ENCODE peak calls at places on chromosome 5, in eight cellular contexts. S is effector memory CD8-positive, alpha-beta T cell; K is C1 segment of cervical spinal cord; A is HFF-Myc; Z is SK-N-SH; W is IMR-90; E is HuH-7; C is cardiac muscle cell. I is an unnamed sample.

GRCh38 chr5:142295084-142295758 is 29.6 kb downstream of the SPRY4 start:
- DNase-seq in S (no peak), K (no peak), A (no peak), Z (no peak), W (peak), E (no peak), C (no peak), I (no peak)

GRCh38 chr5:10343486-10343885 is 10.0 kb upstream of the MARCHF6 start:
- DNase-seq in S (no peak), K (no peak), A (no peak), Z (no peak), W (no peak), E (no peak), C (no peak), I (no peak)

GRCh38 chr5:173891367-173891766 is 3.2 kb downstream of the CPEB4 start:
- DNase-seq in S (no peak), K (no peak), A (no peak), Z (no peak), W (no peak), E (no peak), C (no peak), I (no peak)

GRCh38 chr5:41843456-41844112 is 26.6 kb downstream of the OXCT1 start:
- DNase-seq in S (peak), K (no peak), A (peak), Z (peak), W (peak), E (peak), C (peak), I (no peak)

GRCh38 chr5:119323630-119324000 is 32.2 kb upstream of the TNFAIP8 start:
- DNase-seq in S (no peak), K (no peak), A (no peak), Z (no peak), W (peak), E (no peak), C (no peak), I (no peak)

GRCh38 chr5:56116599-56117131 is 116.5 kb downstream of the ANKRD55 start:
- DNase-seq in S (no peak), K (no peak), A (no peak), Z (no peak), W (no peak), E (no peak), C (peak), I (no peak)

GRCh38 chr5:38467353-38468040 is 88.9 kb downstream of the LIFR start:
- DNase-seq in S (no peak), K (no peak), A (no peak), Z (no peak), W (peak), E (no peak), C (no peak), I (peak)

GRCh38 chr5:24294324-24294723 is 350.5 kb downstream of the CDH10 start:
- DNase-seq in S (no peak), K (no peak), A (no peak), Z (no peak), W (no peak), E (no peak), C (no peak), I (no peak)

GRCh38 chr5:38657020-38657419 is 100.6 kb upstream of the LIFR start:
- DNase-seq in S (no peak), K (no peak), A (no peak), Z (no peak), W (no peak), E (no peak), C (no peak), I (no peak)

GRCh38 chr5:170791325-170791954 is 7.9 kb downstream of the GABRP start:
- DNase-seq in S (no peak), K (no peak), A (no peak), Z (peak), W (peak), E (peak), C (peak), I (peak)

GRCh38 chr5:1243487-1244152 is 18.4 kb downstream of the SLC6A18 start:
- DNase-seq in S (no peak), K (no peak), A (no peak), Z (no peak), W (no peak), E (no peak), C (peak), I (no peak)

GRCh38 chr5:35202319-35203111 is 27.8 kb downstream of the PRLR start:
- DNase-seq in S (peak), K (no peak), A (peak), Z (peak), W (peak), E (peak), C (peak), I (no peak)

GRCh38 chr5:134245101-134245604 is 19.3 kb upstream of the PPP2CA start:
- DNase-seq in S (no peak), K (no peak), A (peak), Z (no peak), W (peak), E (no peak), C (peak), I (no peak)

GRCh38 chr5:141882594-141883183 is 4.5 kb upstream of the PCDH1 start:
- DNase-seq in S (no peak), K (no peak), A (no peak), Z (peak), W (no peak), E (no peak), C (no peak), I (no peak)

GRCh38 chr5:125058185-125058826 is 311.9 kb upstream of the ZNF608 start:
- DNase-seq in S (no peak), K (no peak), A (no peak), Z (peak), W (peak), E (no peak), C (no peak), I (no peak)

GRCh38 chr5:32776203-32776602 is 65.1 kb downstream of the NPR3 start:
- DNase-seq in S (no peak), K (no peak), A (no peak), Z (no peak), W (no peak), E (no peak), C (no peak), I (no peak)

GRCh38 chr5:68246802-68247201 is 31.2 kb downstream of the PIK3R1 start:
- DNase-seq in S (no peak), K (no peak), A (no peak), Z (no peak), W (no peak), E (no peak), C (no peak), I (no peak)

GRCh38 chr5:1536298-1537165 is 12.8 kb upstream of the LPCAT1 start:
- DNase-seq in S (peak), K (no peak), A (no peak), Z (no peak), W (peak), E (no peak), C (no peak), I (no peak)

GRCh38 chr5:139877129-139877597 is 81.6 kb downstream of the PSD2 start:
- DNase-seq in S (no peak), K (no peak), A (no peak), Z (no peak), W (no peak), E (no peak), C (no peak), I (no peak)

GRCh38 chr5:135980650-135981049 is 25.9 kb upstream of the LECT2 start:
- DNase-seq in S (no peak), K (no peak), A (no peak), Z (no peak), W (peak), E (no peak), C (no peak), I (no peak)

GRCh38 chr5:21918451-21918850 is 934.7 kb downstream of the CDH12 start:
- DNase-seq in S (no peak), K (no peak), A (no peak), Z (no peak), W (no peak), E (no peak), C (no peak), I (no peak)

GRCh38 chr5:88653471-88653870 is 229.5 kb downstream of the MEF2C start:
- DNase-seq in S (no peak), K (no peak), A (no peak), Z (no peak), W (no peak), E (no peak), C (no peak), I (no peak)

GRCh38 chr5:134114886-134115805 is 665 bp downstream of the TCF7 start:
- DNase-seq in S (peak), K (no peak), A (no peak), Z (peak), W (no peak), E (peak), C (peak), I (no peak)

GRCh38 chr5:56900858-56901578 is 8.4 kb upstream of the SETD9 start:
- DNase-seq in S (peak), K (no peak), A (peak), Z (peak), W (peak), E (peak), C (peak), I (peak)

GRCh38 chr5:10590226-10591047 is 26.6 kb downstream of the ANKRD33B start:
- DNase-seq in S (no peak), K (no peak), A (no peak), Z (peak), W (peak), E (no peak), C (no peak), I (no peak)

GRCh38 chr5:84378961-84379360 is 5.7 kb downstream of the EDIL3 start:
- DNase-seq in S (no peak), K (no peak), A (no peak), Z (no peak), W (peak), E (no peak), C (no peak), I (no peak)

GRCh38 chr5:469752-470483 is 26.9 kb downstream of the EXOC3 start:
- DNase-seq in S (no peak), K (no peak), A (no peak), Z (no peak), W (no peak), E (no peak), C (no peak), I (no peak)

GRCh38 chr5:169938439-169938838 is 41.9 kb downstream of the INSYN2B start:
- DNase-seq in S (no peak), K (no peak), A (no peak), Z (no peak), W (no peak), E (no peak), C (no peak), I (no peak)

GRCh38 chr5:133359861-133360260 is 252.5 kb downstream of the FSTL4 start:
- DNase-seq in S (no peak), K (no peak), A (no peak), Z (no peak), W (no peak), E (no peak), C (no peak), I (no peak)

GRCh38 chr5:88687253-88687955 is 195.6 kb downstream of the MEF2C start:
- DNase-seq in S (no peak), K (no peak), A (no peak), Z (no peak), W (no peak), E (no peak), C (no peak), I (no peak)